ENCODE peak calls at places on chromosomes 2 and 18, in nine cellular contexts. G is tibial nerve, B is GM12878, E is Peyer's patch, K is heart left ventricle, I is breast epithelium, D is body of pancreas, C is prostate gland, Z is suprapubic skin. V is an unnamed sample. For H3K36me3 and H3K4me1, the result is how much of the 10 kb centered on the place peaks cover.

GRCh38 chr2:208361077-208361441 is 45.5 kb upstream of the PTH2R start:
- DNase-seq in Z (no peak), D (no peak), K (no peak), E (no peak), B (no peak), I (no peak), G (no peak), C (no peak), V (no peak)

GRCh38 chr2:32425719-32426141 is 68.9 kb downstream of the BIRC6 start:
- DNase-seq in K (no peak), Z (no peak), I (no peak), G (no peak), B (no peak), D (no peak), C (no peak), E (no peak), V (no peak)

GRCh38 chr2:138665932-138666331 is 114.3 kb downstream of the NXPH2 start:
- DNase-seq in C (no peak), K (no peak), G (no peak), Z (no peak), D (no peak), B (no peak), E (no peak), I (no peak), V (no peak)

GRCh38 chr2:165558832-165559231 is 89.3 kb downstream of the CSRNP3 start:
- DNase-seq in C (no peak), I (no peak), D (no peak), B (no peak), K (no peak), Z (no peak), G (no peak), E (no peak), V (no peak)

GRCh38 chr2:210267698-210268097 is 42.5 kb upstream of the ACADL start:
- DNase-seq in G (no peak), B (no peak), D (no peak), C (no peak), K (no peak), I (no peak), Z (no peak), E (no peak), V (no peak)

GRCh38 chr2:13193075-13193474 is 476.3 kb downstream of the TRIB2 start:
- DNase-seq in B (no peak), C (no peak), Z (no peak), G (no peak), I (no peak), E (no peak), K (no peak), D (no peak), V (no peak)

GRCh38 chr18:47772374-47773248 is 157.8 kb downstream of the SMAD2 start:
- DNase-seq in K (no peak), D (peak), G (no peak), Z (no peak), E (peak), I (peak), B (no peak), C (no peak), V (peak)

GRCh38 chr2:100208375-100208774 is 66.0 kb upstream of the AFF3 start:
- DNase-seq in I (no peak), Z (no peak), B (no peak), C (no peak), D (no peak), E (no peak), K (no peak), G (no peak), V (no peak)

GRCh38 chr2:126658910-126659613 is 3.1 kb downstream of the GYPC start:
- DNase-seq in E (no peak), Z (no peak), G (peak), C (no peak), K (peak), D (peak), B (peak), I (peak), V (peak)

GRCh38 chr18:33579868-33580205 is 1.8 kb downstream of the ASXL3 start:
- DNase-seq in B (no peak), D (no peak), G (no peak), K (no peak), Z (no peak), I (no peak), E (no peak), C (no peak), V (no peak)

GRCh38 chr2:159072795-159073194 is 104.4 kb downstream of the TANC1 start:
- DNase-seq in Z (no peak), K (no peak), C (no peak), D (no peak), E (no peak), I (no peak), G (no peak), B (no peak), V (no peak)

GRCh38 chr2:119264781-119265692 is 41.4 kb downstream of the STEAP3 start:
- DNase-seq in E (peak), D (peak), K (no peak), I (no peak), G (no peak), C (peak), B (peak), Z (no peak), V (peak)

GRCh38 chr2:96501886-96502810 is 3.0 kb downstream of the NEURL3 start:
- DNase-seq in G (no peak), C (no peak), Z (no peak), E (peak), K (no peak), D (peak), B (no peak), I (peak), V (no peak)

GRCh38 chr2:10709290-10709939 is 12.0 kb upstream of the ATP6V1C2 start:
- DNase-seq in Z (no peak), B (no peak), D (no peak), C (no peak), K (no peak), G (no peak), I (no peak), E (no peak), V (no peak)

DNA sequence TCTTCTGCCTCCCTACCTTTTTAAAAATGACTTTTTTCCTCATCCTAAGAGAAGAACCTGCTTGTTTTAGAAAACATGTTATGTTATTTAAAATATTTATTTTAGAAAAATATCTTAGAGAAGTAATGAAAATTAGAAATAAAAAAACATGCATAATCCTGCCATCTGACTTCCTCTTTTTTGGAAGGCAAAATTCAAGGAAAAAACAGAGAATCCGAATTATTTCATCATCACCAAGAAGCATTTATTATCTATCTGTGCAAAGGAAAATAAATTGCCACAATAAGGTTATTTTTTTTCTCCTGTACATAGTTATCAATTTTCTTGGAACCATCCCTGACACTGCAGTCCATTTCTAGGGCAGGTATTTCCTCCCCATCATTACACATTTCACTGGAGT is 14.4 kb downstream of the SLC39A6 start:
- DNase-seq in Z (no peak), D (no peak), C (no peak), E (no peak), I (no peak), K (no peak), G (no peak), B (no peak), V (no peak)
- H3K36me3 ChIP-seq in Z (half or more), D (under half), C (under half), E (half or more), I (under half), K (under half), G (under half), B (under half), V (half or more)

GRCh38 chr2:172084484-172084733 is 898 bp upstream of the DLX1 start:
- DNase-seq in Z (no peak), G (no peak), D (no peak), B (no peak), C (no peak), E (no peak), K (no peak), I (no peak), V (no peak)
- TF ChIP-seq POLR2A in Z (no peak), G (no peak), D (no peak), B (no peak), C (no peak), E (no peak), K (no peak), I (no peak), V (no peak)

GRCh38 chr18:76445741-76446232 is 49.3 kb downstream of the ZNF516 start:
- DNase-seq in K (no peak), E (no peak), B (no peak), C (no peak), D (no peak), G (no peak), I (no peak), Z (peak), V (peak)

GRCh38 chr18:76443519-76444435 is 51.3 kb downstream of the ZNF516 start:
- DNase-seq in B (no peak), C (no peak), Z (peak), K (no peak), D (no peak), G (no peak), E (no peak), I (no peak), V (peak)

GRCh38 chr18:76446321-76446720 is 48.7 kb downstream of the ZNF516 start:
- DNase-seq in E (no peak), C (no peak), D (no peak), G (no peak), B (no peak), Z (peak), K (no peak), I (no peak), V (no peak)

GRCh38 chr18:76445275-76445674 is 49.8 kb downstream of the ZNF516 start:
- DNase-seq in E (no peak), K (no peak), Z (no peak), I (no peak), B (no peak), G (no peak), D (no peak), C (no peak), V (no peak)

DNA sequence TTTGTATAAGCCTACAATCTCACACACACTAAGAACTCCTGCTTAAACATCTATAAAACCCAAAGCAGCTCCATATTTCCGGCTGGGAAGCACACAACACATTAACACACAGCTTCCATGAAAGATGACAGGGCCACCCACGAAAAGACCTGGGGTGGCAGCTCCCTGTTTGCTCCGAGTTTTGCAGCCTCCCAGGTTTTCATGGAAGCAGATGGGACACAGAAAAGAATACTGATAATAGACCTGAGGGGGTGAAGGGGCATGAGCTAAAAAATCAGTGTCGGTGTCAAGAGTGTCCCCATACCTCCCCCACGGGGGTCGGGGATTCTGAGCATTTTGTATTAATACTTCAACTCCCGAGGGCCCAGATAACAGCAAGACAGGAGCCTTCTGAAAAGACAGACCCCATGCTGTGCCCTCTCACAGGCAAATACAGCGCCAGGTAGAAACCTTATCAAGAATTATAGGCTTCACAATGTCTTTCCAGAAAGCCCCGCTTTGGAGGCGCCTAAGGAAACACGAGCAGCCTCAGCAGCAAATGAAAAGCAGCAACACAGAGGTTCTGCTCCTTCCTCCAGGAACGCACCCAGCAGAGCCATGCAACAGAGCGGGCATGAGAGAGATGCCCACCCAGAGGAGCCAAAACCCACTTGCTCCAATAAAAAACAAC is 50.5 kb downstream of the ZNF516 start:
- DNase-seq in C (no peak), B (no peak), D (no peak), E (no peak), K (no peak), G (no peak), I (no peak), Z (peak), V (peak)
- H3K4me1 ChIP-seq in C (under half), B (under half), D (under half), E (under half), K (under half), G (under half), I (under half), Z (half or more), V (under half)

GRCh38 chr2:216698895-216699294 is 3.5 kb upstream of the IGFBP5 start:
- DNase-seq in B (no peak), C (peak), G (no peak), I (no peak), K (no peak), Z (no peak), E (no peak), D (no peak), V (no peak)

GRCh38 chr2:216700088-216700567 is 4.8 kb upstream of the IGFBP5 start:
- DNase-seq in E (no peak), I (no peak), K (no peak), Z (no peak), C (no peak), D (no peak), G (no peak), B (no peak), V (no peak)

GRCh38 chr2:216701544-216701943 is 6.2 kb upstream of the IGFBP5 start:
- DNase-seq in K (no peak), D (no peak), I (no peak), Z (no peak), E (no peak), G (no peak), B (no peak), C (no peak), V (no peak)

GRCh38 chr2:216700778-216701177 is 5.4 kb upstream of the IGFBP5 start:
- DNase-seq in E (no peak), I (no peak), K (no peak), Z (no peak), D (no peak), C (no peak), B (no peak), G (no peak), V (no peak)

GRCh38 chr2:216702756-216703155 is 7.4 kb upstream of the IGFBP5 start:
- DNase-seq in D (no peak), I (no peak), E (no peak), Z (no peak), B (no peak), K (no peak), C (no peak), G (no peak), V (no peak)
- H3K36me3 ChIP-seq in D (under half), I (under half), E (under half), Z (under half), B (under half), K (under half), C (under half), G (under half), V (under half)

GRCh38 chr2:175889557-175890355 is 112.3 kb downstream of the LNPK start:
- DNase-seq in D (no peak), C (no peak), K (no peak), Z (no peak), I (no peak), E (no peak), B (no peak), G (no peak), V (no peak)

GRCh38 chr2:175890636-175891242 is 111.3 kb downstream of the LNPK start:
- DNase-seq in B (no peak), K (peak), D (no peak), G (no peak), I (no peak), E (no peak), Z (no peak), C (no peak), V (no peak)

GRCh38 chr2:175892046-175892445 is 110.0 kb downstream of the LNPK start:
- DNase-seq in Z (no peak), K (no peak), G (no peak), C (no peak), D (no peak), I (no peak), E (no peak), B (no peak), V (no peak)
- TF ChIP-seq POLR2A in Z (no peak), K (no peak), G (no peak), C (no peak), D (no peak), I (no peak), E (no peak), B (no peak), V (no peak)

GRCh38 chr2:236545814-236546480 is 23.7 kb upstream of the ACKR3 start:
- DNase-seq in I (no peak), Z (no peak), C (no peak), E (no peak), B (peak), G (no peak), D (no peak), K (no peak), V (no peak)
- H3K4me1 ChIP-seq in I (under half), Z (under half), C (under half), E (under half), B (half or more), G (under half), D (under half), K (under half), V (under half)

GRCh38 chr2:180122874-180123273 is 115.8 kb upstream of the CWC22 start:
- DNase-seq in D (no peak), I (no peak), E (no peak), K (no peak), B (no peak), Z (no peak), G (no peak), C (no peak), V (no peak)
- H3K36me3 ChIP-seq in D (under half), I (under half), E (under half), K (under half), B (under half), Z (under half), G (under half), C (under half), V (under half)

GRCh38 chr2:162343824-162344616 is at the start of gene GCA:
- DNase-seq in G (peak), Z (peak), D (peak), I (peak), E (peak), K (peak), B (peak), C (peak), V (peak)
- TF ChIP-seq POLR2A in G (no peak), Z (peak), D (peak), I (no peak), E (peak), K (no peak), B (peak), C (peak), V (peak)

V was measured in gastrocnemius medialis.